ENCODE peak calls at places on chromosome 15, in four cellular contexts. F, C, R and Y are unnamed samples.

GRCh38 chr15:77186518-77187095 is 115.7 kb upstream of the TSPAN3 start:
- DNase-seq in F (no peak), C (no peak), R (peak), Y (peak)

GRCh38 chr15:67835349-67836133 is 4.3 kb downstream of the RNU6-1 start:
- DNase-seq in F (no peak), C (no peak), R (no peak), Y (no peak)

GRCh38 chr15:62824111-62824737 is 218.3 kb upstream of the TPM1 start:
- DNase-seq in F (no peak), C (no peak), R (no peak), Y (no peak)

GRCh38 chr15:49063402-49064280 is 17.4 kb upstream of the SECISBP2L start:
- DNase-seq in F (no peak), C (no peak), R (no peak), Y (no peak)

GRCh38 chr15:97425596-97425995 is 534.9 kb upstream of the ARRDC4 start:
- DNase-seq in F (no peak), C (no peak), R (no peak), Y (no peak)

GRCh38 chr15:90165659-90166489 is 35.3 kb upstream of the SEMA4B start:
- DNase-seq in F (no peak), C (peak), R (peak), Y (peak)

GRCh38 chr15:52183562-52184173 is 7.5 kb downstream of the GNB5 start:
- DNase-seq in F (no peak), C (no peak), R (peak), Y (no peak)

GRCh38 chr15:33279613-33280205 is 31.1 kb upstream of the RYR3 start:
- DNase-seq in F (no peak), C (no peak), R (no peak), Y (no peak)

GRCh38 chr15:45631831-45632230 is 3.0 kb upstream of the SQOR start:
- DNase-seq in F (no peak), C (no peak), R (no peak), Y (no peak)

GRCh38 chr15:40364259-40364658 is 6.2 kb downstream of the DISP2 start:
- DNase-seq in F (no peak), C (no peak), R (peak), Y (no peak)

GRCh38 chr15:80265021-80265420 is 13.0 kb upstream of the CTXND1 start:
- DNase-seq in F (no peak), C (no peak), R (no peak), Y (no peak)

GRCh38 chr15:47196057-47196456 is 521.2 kb upstream of the SEMA6D start:
- DNase-seq in F (peak), C (peak), R (peak), Y (peak)

GRCh38 chr15:94119215-94119815 is 112.0 kb upstream of the MCTP2 start:
- DNase-seq in F (no peak), C (no peak), R (no peak), Y (no peak)

GRCh38 chr15:48440084-48440483 is 108.9 kb downstream of the DUT start:
- DNase-seq in F (no peak), C (no peak), R (no peak), Y (no peak)

GRCh38 chr15:31265090-31265870 is 61.4 kb upstream of the KLF13 start:
- DNase-seq in F (no peak), C (peak), R (no peak), Y (no peak)

GRCh38 chr15:83106994-83107840 is at the start of gene TM6SF1:
- DNase-seq in F (no peak), C (no peak), R (peak), Y (no peak)

GRCh38 chr15:49855917-49856637 is 235.2 kb downstream of the DTWD1 start:
- DNase-seq in F (no peak), C (no peak), R (no peak), Y (no peak)

GRCh38 chr15:55917881-55918296 is 75.5 kb downstream of the NEDD4 start:
- DNase-seq in F (no peak), C (peak), R (peak), Y (no peak)

GRCh38 chr15:81254277-81255265 is 57.9 kb downstream of the IL16 start:
- DNase-seq in F (no peak), C (no peak), R (no peak), Y (no peak)

GRCh38 chr15:62758126-62758951 is 284.2 kb upstream of the TPM1 start:
- DNase-seq in F (no peak), C (peak), R (no peak), Y (no peak)

GRCh38 chr15:69189157-69189556 is 28.7 kb downstream of the GLCE start:
- DNase-seq in F (no peak), C (no peak), R (no peak), Y (no peak)

GRCh38 chr15:34708422-34708821 is 46.4 kb downstream of the GJD2 start:
- DNase-seq in F (peak), C (peak), R (peak), Y (no peak)

GRCh38 chr15:46460426-46460825 is 825.6 kb downstream of the SQOR start:
- DNase-seq in F (no peak), C (no peak), R (no peak), Y (no peak)

GRCh38 chr15:63051701-63052066 is 9.1 kb downstream of the TPM1 start:
- DNase-seq in F (no peak), C (no peak), R (no peak), Y (no peak)

GRCh38 chr15:62828364-62828763 is 214.2 kb upstream of the TPM1 start:
- DNase-seq in F (no peak), C (peak), R (no peak), Y (no peak)

GRCh38 chr15:62059108-62059817 is 984 bp downstream of the VPS13C start:
- DNase-seq in F (no peak), C (no peak), R (peak), Y (no peak)

DNA sequence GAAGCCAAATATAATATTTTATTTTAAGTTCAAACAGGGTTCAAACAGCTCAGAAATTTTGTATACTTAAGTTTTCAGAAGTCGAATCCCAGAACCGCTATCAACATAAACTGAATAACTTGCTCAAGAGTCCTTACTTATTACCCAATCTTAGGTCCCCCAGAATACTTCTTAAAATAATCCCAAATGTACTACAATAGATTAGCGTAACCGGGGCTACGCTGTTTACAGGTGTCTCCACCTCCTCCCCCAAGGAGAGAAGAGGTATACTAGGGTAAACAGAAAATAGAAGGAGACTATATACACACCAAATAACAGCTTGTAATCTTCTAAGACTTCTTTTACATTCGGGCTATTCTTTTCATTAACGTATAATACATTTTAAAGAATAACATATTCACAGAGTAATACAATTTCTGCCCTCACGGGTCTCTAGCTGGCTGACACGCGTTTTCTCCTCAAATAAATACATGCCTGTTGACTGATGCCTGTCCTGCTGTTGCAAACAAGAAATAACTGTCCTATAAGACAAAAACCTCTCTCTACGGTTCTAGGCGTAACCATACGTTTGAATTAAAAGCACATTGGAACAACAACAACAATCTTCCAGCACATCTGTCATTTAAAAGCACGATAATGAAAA is 1.3 kb downstream of the DENND4A start:
- DNase-seq in F (no peak), C (no peak), R (no peak), Y (no peak)
- TF ChIP-seq GABPA in F (no peak), C (no peak), R (no peak), Y (no peak)

DNA sequence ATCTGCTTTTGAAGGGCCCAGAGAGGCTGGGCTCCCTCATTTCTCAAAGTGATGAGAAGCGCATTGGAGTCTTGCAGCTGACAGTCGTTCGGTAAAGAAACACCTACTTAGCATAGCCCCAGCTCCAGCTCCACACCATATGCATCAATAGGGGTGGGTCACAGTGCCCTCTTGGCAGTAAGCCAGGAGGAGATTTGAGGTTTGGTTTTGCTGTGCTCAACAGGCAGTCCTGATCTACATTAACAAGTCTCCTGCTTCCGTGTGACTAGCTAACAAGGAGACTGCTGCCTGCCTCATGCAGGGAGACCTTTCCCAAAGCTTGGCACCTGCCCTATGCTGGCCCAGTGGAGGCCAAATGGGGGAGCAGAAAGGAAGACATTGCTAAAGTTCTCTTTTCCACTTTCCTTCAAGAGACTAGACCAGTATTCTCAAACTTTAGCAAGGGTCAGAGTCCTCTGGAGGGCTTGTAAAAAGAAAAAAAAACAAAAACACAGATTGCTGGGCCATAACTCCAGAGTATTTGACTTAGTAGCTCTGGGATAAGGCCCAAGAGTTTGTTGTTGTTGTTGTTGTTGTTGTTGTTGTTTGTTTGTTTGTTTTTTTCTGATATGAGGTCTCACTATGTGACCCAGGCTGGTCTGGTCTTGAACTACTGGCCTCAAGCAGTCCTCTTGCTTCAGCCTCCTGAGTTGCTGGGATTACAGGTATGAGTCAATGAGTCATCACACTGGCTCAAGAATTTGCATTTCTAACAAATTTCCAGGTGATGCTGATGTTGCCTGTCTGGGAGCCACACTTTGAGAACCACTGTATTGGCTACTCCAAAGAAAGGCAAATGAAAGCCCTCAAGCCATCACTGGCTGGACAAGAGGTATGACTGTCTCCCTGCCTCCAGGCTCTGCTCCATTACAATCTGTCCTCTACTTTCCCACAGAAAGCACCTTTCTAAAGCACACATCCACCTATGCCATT is 294.9 kb downstream of the RORA start:
- DNase-seq in F (no peak), C (no peak), R (no peak), Y (no peak)
- TF ChIP-seq ZNF274 in F (no peak), C (no peak), R (no peak), Y (no peak)

GRCh38 chr15:70524470-70524869 is 238.9 kb downstream of the UACA start:
- DNase-seq in F (no peak), C (no peak), R (no peak), Y (no peak)

GRCh38 chr15:70521576-70522322 is 241.6 kb downstream of the UACA start:
- DNase-seq in F (no peak), C (no peak), R (no peak), Y (no peak)

GRCh38 chr15:70523634-70524033 is 239.7 kb downstream of the UACA start:
- DNase-seq in F (no peak), C (no peak), R (no peak), Y (no peak)

GRCh38 chr15:70522323-70522966 is 240.9 kb downstream of the UACA start:
- DNase-seq in F (no peak), C (no peak), R (no peak), Y (no peak)

GRCh38 chr15:70523192-70523591 is 240.2 kb downstream of the UACA start:
- DNase-seq in F (no peak), C (no peak), R (no peak), Y (no peak)
- TF ChIP-seq GABPA in F (no peak), C (no peak), R (no peak), Y (no peak)

DNA sequence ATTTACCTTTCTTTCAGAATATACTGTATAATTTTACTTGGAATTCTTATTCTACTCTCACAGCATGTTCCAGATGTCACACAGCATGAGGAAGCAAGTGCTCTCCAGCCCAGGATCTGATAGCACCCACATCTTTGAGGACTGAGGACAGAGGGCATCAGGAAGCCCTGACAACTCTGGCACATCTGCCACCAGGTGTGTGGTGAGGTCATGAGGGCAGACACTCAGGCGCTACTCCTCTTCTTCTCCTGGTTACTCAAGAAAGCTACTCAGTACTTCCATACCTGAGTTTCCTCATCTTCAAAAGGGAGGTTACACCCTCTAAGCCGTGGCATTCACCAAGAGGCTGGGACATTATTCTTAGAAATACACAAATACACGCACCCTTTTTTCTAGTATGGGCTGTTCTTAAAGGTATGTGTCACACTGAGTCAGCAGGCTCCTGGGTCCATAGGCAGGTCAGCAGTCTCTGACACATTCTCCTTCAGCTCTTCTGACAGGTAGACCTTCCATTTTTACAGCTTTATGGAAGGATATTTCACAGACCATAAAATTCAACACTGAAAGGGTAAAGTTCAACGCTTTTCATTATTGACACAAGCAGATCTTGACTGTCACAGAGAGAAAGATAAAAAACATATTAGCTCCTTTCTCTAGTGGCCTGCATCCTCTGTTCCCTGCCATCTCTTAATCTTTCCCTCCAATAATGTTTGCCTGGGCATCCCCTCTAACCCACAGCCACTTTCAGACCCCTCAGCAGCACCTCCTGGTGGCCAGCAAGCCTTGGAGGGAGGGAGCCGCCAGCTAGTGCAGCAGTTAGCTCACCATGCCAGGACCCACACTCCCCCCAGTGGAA is 103.2 kb upstream of the TJP1 start:
- DNase-seq in F (peak), C (peak), R (peak), Y (no peak)
- TF ChIP-seq ZNF274 in F (no peak), C (no peak), R (no peak), Y (no peak)

GRCh38 chr15:100879461-100880138 is at the start of gene ALDH1A3:
- DNase-seq in F (no peak), C (no peak), R (no peak), Y (no peak)
- TF ChIP-seq GABPA in F (no peak), C (no peak), R (no peak), Y (no peak)

GRCh38 chr15:100298257-100298656 is 43.5 kb downstream of the ADAMTS17 start:
- DNase-seq in F (no peak), C (no peak), R (no peak), Y (no peak)
- TF ChIP-seq ZNF274 in F (no peak), C (no peak), R (no peak), Y (no peak)

GRCh38 chr15:64895285-64896065 is 16.2 kb upstream of the ANKDD1A start:
- DNase-seq in F (no peak), C (no peak), R (no peak), Y (peak)
- TF ChIP-seq GABPA in F (no peak), C (no peak), R (no peak), Y (no peak)

GRCh38 chr15:60000113-60000823 is 3.8 kb upstream of the FOXB1 start:
- DNase-seq in F (no peak), C (no peak), R (no peak), Y (no peak)
- TF ChIP-seq ZNF274 in F (no peak), C (no peak), R (no peak), Y (no peak)